ENCODE peak calls at places on chromosomes 4 and X, in seven cellular contexts. C, N, X, Q, A, E and H are unnamed samples.
A peak's percentile ranks its signal among the peaks of the same experiment; 100 is the strongest.

GRCh38 chr4:36255575-36255974 is 11.3 kb upstream of the ARAP2 start:
- DNase-seq in C (no peak), N (no peak), X (no peak), Q (no peak), A (no peak), E (no peak), H (no peak)

GRCh38 chr4:53545238-53545637 is 46.0 kb downstream of the LNX1 start:
- DNase-seq in C (no peak), N (no peak), X (no peak), Q (no peak), A (no peak), E (no peak), H (no peak)

GRCh38 chr4:72767903-72768817 is 199.1 kb upstream of the ADAMTS3 start:
- DNase-seq in C (no peak), N (peak; percentile 83), X (no peak), Q (no peak), A (peak; percentile 27), E (no peak), H (no peak)

GRCh38 chrX:42714981-42715688 is 62.8 kb downstream of the PPP1R2C start:
- DNase-seq in C (peak; percentile 46), N (no peak), X (peak; percentile 74), Q (peak; percentile 30), A (no peak), E (no peak), H (no peak)

GRCh38 chr4:115972967-115973366 is 859.5 kb upstream of the NDST4 start:
- DNase-seq in C (no peak), N (no peak), X (no peak), Q (no peak), A (no peak), E (no peak), H (no peak)

GRCh38 chr4:78585633-78586032 is 34.1 kb downstream of the ANXA3 start:
- DNase-seq in C (no peak), N (peak; percentile 29), X (no peak), Q (peak; percentile 45), A (no peak), E (no peak), H (no peak)

GRCh38 chrX:14919421-14919820 is 46.2 kb downstream of the MOSPD2 start:
- DNase-seq in C (no peak), N (no peak), X (no peak), Q (no peak), A (no peak), E (no peak), H (no peak)

GRCh38 chr4:62402088-62402806 is 1202.1 kb downstream of the ADGRL3 start:
- DNase-seq in C (no peak), N (no peak), X (no peak), Q (no peak), A (no peak), E (no peak), H (no peak)

GRCh38 chrX:39936886-39937770 is 160.6 kb downstream of the BCOR start:
- DNase-seq in C (no peak), N (no peak), X (no peak), Q (no peak), A (no peak), E (no peak), H (no peak)

GRCh38 chr4:70297581-70297980 is 37.2 kb upstream of the CABS1 start:
- DNase-seq in C (no peak), N (no peak), X (no peak), Q (no peak), A (no peak), E (no peak), H (no peak)

GRCh38 chr4:11608992-11609391 is 180.3 kb upstream of the HS3ST1 start:
- DNase-seq in C (no peak), N (no peak), X (no peak), Q (no peak), A (no peak), E (no peak), H (no peak)

GRCh38 chr4:185534534-185534849 is 815 bp downstream of the PDLIM3 start:
- DNase-seq in C (no peak), N (no peak), X (no peak), Q (no peak), A (no peak), E (no peak), H (no peak)

GRCh38 chrX:153766098-153766817 is 2.2 kb downstream of the PLXNB3 start:
- DNase-seq in C (no peak), N (peak; percentile 66), X (no peak), Q (peak; percentile 28), A (peak; percentile 15), E (no peak), H (peak; percentile 49)

GRCh38 chrX:154986826-154987575 is 35.5 kb downstream of the F8 start:
- DNase-seq in C (no peak), N (peak; percentile 2), X (no peak), Q (no peak), A (no peak), E (no peak), H (no peak)

GRCh38 chr4:186345184-186345583 is 79.2 kb downstream of the F11 start:
- DNase-seq in C (no peak), N (no peak), X (no peak), Q (no peak), A (no peak), E (no peak), H (no peak)

GRCh38 chr4:109703664-109704351 is 563 bp upstream of the CASP6 start:
- DNase-seq in C (no peak), N (no peak), X (no peak), Q (peak; percentile 61), A (no peak), E (no peak), H (peak; percentile 51)

GRCh38 chrX:48972214-48973164 is 845 bp upstream of the KCND1 start:
- DNase-seq in C (no peak), N (peak; percentile 52), X (no peak), Q (peak; percentile 68), A (no peak), E (no peak), H (no peak)

GRCh38 chr4:31020363-31020762 is 300.2 kb downstream of the PCDH7 start:
- DNase-seq in C (no peak), N (no peak), X (no peak), Q (peak; percentile 43), A (no peak), E (no peak), H (no peak)

GRCh38 chr4:152392079-152392478 is 143.8 kb downstream of the FBXW7 start:
- DNase-seq in C (no peak), N (peak; percentile 13), X (no peak), Q (no peak), A (no peak), E (no peak), H (no peak)

GRCh38 chr4:152399246-152399645 is 136.6 kb downstream of the FBXW7 start:
- DNase-seq in C (no peak), N (no peak), X (no peak), Q (no peak), A (no peak), E (no peak), H (no peak)

GRCh38 chr4:152401424-152401823 is 134.5 kb downstream of the FBXW7 start:
- DNase-seq in C (no peak), N (no peak), X (no peak), Q (no peak), A (no peak), E (no peak), H (no peak)

GRCh38 chr4:152394786-152395185 is 141.1 kb downstream of the FBXW7 start:
- DNase-seq in C (no peak), N (no peak), X (no peak), Q (peak; percentile 10), A (no peak), E (no peak), H (no peak)

GRCh38 chr4:152398060-152398459 is 137.8 kb downstream of the FBXW7 start:
- DNase-seq in C (no peak), N (peak; percentile 31), X (no peak), Q (peak; percentile 51), A (no peak), E (no peak), H (no peak)
- TF ChIP-seq CTCF in C (peak; percentile 38), N (peak; percentile 47), X (no peak), Q (peak; percentile 65), A (peak; percentile 27), E (peak; percentile 50), H (peak; percentile 52)

GRCh38 chrX:7314425-7314824 is 166.5 kb upstream of the PUDP start:
- DNase-seq in C (no peak), N (no peak), X (no peak), Q (no peak), A (no peak), E (no peak), H (no peak)

GRCh38 chrX:7316887-7317286 is 168.9 kb upstream of the PUDP start:
- DNase-seq in C (no peak), N (peak; percentile 62), X (no peak), Q (no peak), A (peak; percentile 24), E (no peak), H (no peak)

GRCh38 chrX:7316280-7316679 is 168.3 kb upstream of the PUDP start:
- DNase-seq in C (no peak), N (peak; percentile 51), X (no peak), Q (no peak), A (no peak), E (no peak), H (no peak)

GRCh38 chrX:7318246-7318645 is 170.3 kb upstream of the PUDP start:
- DNase-seq in C (no peak), N (peak; percentile 7), X (no peak), Q (no peak), A (no peak), E (no peak), H (no peak)

GRCh38 chrX:7318661-7319060 is 170.7 kb upstream of the PUDP start:
- DNase-seq in C (no peak), N (no peak), X (no peak), Q (no peak), A (no peak), E (no peak), H (no peak)
- TF ChIP-seq CTCF in C (no peak), N (no peak), X (no peak), Q (no peak), A (no peak), E (no peak), H (no peak)

GRCh38 chr4:39466747-39467146 is 7.9 kb downstream of the LIAS start:
- DNase-seq in C (no peak), N (no peak), X (no peak), Q (no peak), A (no peak), E (no peak), H (no peak)

GRCh38 chr4:39470402-39470801 is 11.5 kb downstream of the LIAS start:
- DNase-seq in C (no peak), N (no peak), X (no peak), Q (no peak), A (no peak), E (no peak), H (no peak)

GRCh38 chr4:39467470-39467869 is 8.6 kb downstream of the LIAS start:
- DNase-seq in C (no peak), N (no peak), X (no peak), Q (no peak), A (no peak), E (no peak), H (no peak)

GRCh38 chr4:39469429-39470077 is 10.7 kb downstream of the LIAS start:
- DNase-seq in C (no peak), N (peak; percentile 86), X (no peak), Q (peak; percentile 92), A (peak; percentile 64), E (no peak), H (peak; percentile 52)

GRCh38 chr4:39464886-39465501 is 6.1 kb downstream of the LIAS start:
- DNase-seq in C (no peak), N (peak; percentile 93), X (no peak), Q (peak; percentile 84), A (no peak), E (no peak), H (no peak)
- TF ChIP-seq CTCF in C (no peak), N (peak; percentile 32), X (no peak), Q (peak; percentile 31), A (peak; percentile 2), E (no peak), H (no peak)

GRCh38 chr4:20544645-20545044 is 155.6 kb upstream of the PACRGL start:
- DNase-seq in C (no peak), N (peak; percentile 65), X (no peak), Q (peak; percentile 66), A (peak; percentile 50), E (no peak), H (no peak)
- TF ChIP-seq CTCF in C (peak; percentile 58), N (peak; percentile 58), X (no peak), Q (peak; percentile 69), A (peak; percentile 54), E (peak; percentile 14), H (peak; percentile 56)